ENCODE peak calls at places on chromosome 13, in nine cellular contexts. I is choroid plexus epithelial cell; F is RKO; S is naive B cell; W is Daoy; Z is CD4-positive, CD25-positive, alpha-beta regulatory T cell; U is NCI-H774; T is OCI-LY7; N is mesenchymal stem cell. D is an unnamed sample.

GRCh38 chr13:26075498-26075897 is 23.7 kb upstream of the SHISA2 start:
- DNase-seq in W (peak; percentile 13), Z (no peak), F (no peak), S (no peak), I (peak; percentile 30), T (no peak), U (no peak), N (no peak), D (peak; percentile 14)

GRCh38 chr13:73228546-73228945 is 169.7 kb downstream of the KLF5 start:
- DNase-seq in W (no peak), F (no peak), Z (no peak), I (peak; percentile 54), S (no peak), T (no peak), N (peak; percentile 23), U (no peak), D (peak; percentile 29)

GRCh38 chr13:27450921-27451461 is 627 bp upstream of the MTIF3 start:
- DNase-seq in U (no peak), Z (peak; percentile 22), I (peak; percentile 52), N (peak; percentile 76), T (peak; percentile 28), W (peak; percentile 9), S (no peak), F (peak; percentile 88), D (peak; percentile 33)

GRCh38 chr13:30143671-30144400 is 163.5 kb downstream of the KATNAL1 start:
- DNase-seq in Z (no peak), N (peak; percentile 88), I (peak; percentile 84), S (no peak), T (peak; percentile 40), F (no peak), W (peak; percentile 34), U (no peak), D (peak; percentile 65)

GRCh38 chr13:38180670-38181069 is 169.0 kb upstream of the UFM1 start:
- DNase-seq in N (peak; percentile 20), I (peak; percentile 9), F (no peak), Z (no peak), S (no peak), U (no peak), T (no peak), W (no peak), D (no peak)

GRCh38 chr13:113860579-113861432 is 3.1 kb downstream of the GAS6 start:
- DNase-seq in U (no peak), N (no peak), S (no peak), I (peak; percentile 39), W (no peak), Z (no peak), T (no peak), F (no peak), D (no peak)

GRCh38 chr13:68261105-68261504 is 1031.0 kb upstream of the PCDH9 start:
- DNase-seq in Z (no peak), I (no peak), S (no peak), N (no peak), T (no peak), F (no peak), U (no peak), W (no peak), D (no peak)

GRCh38 chr13:44758595-44759221 is 182.6 kb upstream of the TSC22D1 start:
- DNase-seq in W (peak; percentile 90), N (peak; percentile 91), T (no peak), U (peak; percentile 12), S (no peak), I (peak; percentile 92), F (peak; percentile 95), Z (no peak), D (peak; percentile 78)

GRCh38 chr13:50353651-50354415 is 338.6 kb downstream of the KCNRG start:
- DNase-seq in T (no peak), F (peak; percentile 76), S (no peak), I (peak; percentile 80), U (no peak), N (peak; percentile 85), Z (no peak), W (peak; percentile 48), D (peak; percentile 88)

GRCh38 chr13:100128373-100128772 is 39.5 kb downstream of the PCCA start:
- DNase-seq in U (no peak), F (peak; percentile 51), S (no peak), I (peak; percentile 50), N (peak; percentile 83), T (no peak), W (peak; percentile 61), Z (no peak), D (peak; percentile 46)

GRCh38 chr13:74466015-74466414 is 331.8 kb upstream of the KLF12 start:
- DNase-seq in W (no peak), F (no peak), S (no peak), N (no peak), U (no peak), T (no peak), I (no peak), Z (no peak), D (no peak)

GRCh38 chr13:107233541-107233940 is 665.6 kb upstream of the ARGLU1 start:
- DNase-seq in Z (no peak), S (no peak), T (no peak), W (no peak), F (no peak), N (no peak), U (no peak), I (no peak), D (no peak)

GRCh38 chr13:99018418-99019180 is 40.7 kb upstream of the DOCK9 start:
- DNase-seq in F (no peak), U (no peak), Z (no peak), N (peak; percentile 39), I (peak; percentile 86), S (no peak), W (no peak), T (no peak), D (peak; percentile 74)

GRCh38 chr13:104571161-104571889 is 1505.1 kb upstream of the SLC10A2 start:
- DNase-seq in W (peak; percentile 58), F (peak; percentile 84), U (peak; percentile 64), S (no peak), I (peak; percentile 91), Z (no peak), T (no peak), N (peak; percentile 83), D (peak; percentile 89)

GRCh38 chr13:87821512-87821911 is 150.3 kb downstream of the SLITRK5 start:
- DNase-seq in S (no peak), W (no peak), F (no peak), U (no peak), N (peak; percentile 16), I (no peak), Z (no peak), T (no peak), D (no peak)

GRCh38 chr13:28337196-28338045 is 157.5 kb downstream of the FLT1 start:
- DNase-seq in S (no peak), F (no peak), T (no peak), U (no peak), N (peak; percentile 77), W (peak; percentile 64), Z (no peak), I (peak; percentile 59), D (peak; percentile 73)

GRCh38 chr13:72585254-72585653 is 142.2 kb downstream of the MZT1 start:
- DNase-seq in F (no peak), S (no peak), T (no peak), I (peak; percentile 4), Z (no peak), U (no peak), N (no peak), W (no peak), D (no peak)

GRCh38 chr13:28659611-28659970 is 661 bp downstream of the POMP start:
- DNase-seq in T (no peak), N (peak; percentile 87), Z (no peak), I (peak; percentile 77), F (peak; percentile 65), S (no peak), W (peak; percentile 25), U (no peak), D (peak; percentile 42)

GRCh38 chr13:51534075-51534817 is 50.0 kb upstream of the WDFY2 start:
- DNase-seq in F (no peak), I (no peak), Z (no peak), T (no peak), N (no peak), S (peak; percentile 2), W (peak; percentile 26), U (no peak), D (peak; percentile 82)

GRCh38 chr13:27489456-27489855 is 39.1 kb upstream of the MTIF3 start:
- DNase-seq in U (no peak), S (no peak), I (no peak), Z (no peak), T (no peak), W (no peak), N (no peak), F (no peak), D (no peak)

GRCh38 chr13:107376393-107377085 is 808.6 kb upstream of the ARGLU1 start:
- DNase-seq in I (no peak), N (no peak), T (no peak), S (no peak), F (no peak), W (no peak), U (no peak), Z (no peak), D (no peak)

GRCh38 chr13:85230754-85231153 is 568.5 kb downstream of the SLITRK6 start:
- DNase-seq in Z (no peak), F (no peak), N (peak; percentile 52), U (no peak), W (no peak), S (no peak), I (peak; percentile 46), T (no peak), D (no peak)

GRCh38 chr13:20231839-20232555 is at the start of gene GJB6:
- DNase-seq in W (no peak), I (no peak), S (peak; percentile 14), T (no peak), N (no peak), U (no peak), Z (peak; percentile 43), F (no peak), D (no peak)

GRCh38 chr13:33717775-33718174 is 100.2 kb upstream of the RFC3 start:
- DNase-seq in U (no peak), W (no peak), Z (no peak), N (no peak), T (no peak), F (no peak), S (no peak), I (no peak), D (no peak)

GRCh38 chr13:98782654-98783053 is 30.2 kb upstream of the SLC15A1 start:
- DNase-seq in U (no peak), T (no peak), I (peak; percentile 75), W (no peak), N (peak; percentile 9), S (no peak), Z (no peak), F (no peak), D (peak; percentile 31)

GRCh38 chr13:75458696-75459422 is 23.1 kb downstream of the TBC1D4 start:
- DNase-seq in I (peak; percentile 42), S (no peak), N (no peak), Z (no peak), W (no peak), U (peak; percentile 36), T (no peak), F (no peak), D (no peak)

GRCh38 chr13:68176486-68176885 is 946.4 kb upstream of the PCDH9 start:
- DNase-seq in T (no peak), N (peak; percentile 76), S (no peak), F (peak; percentile 28), Z (no peak), U (no peak), W (no peak), I (peak; percentile 93), D (peak; percentile 75)

GRCh38 chr13:85798999-85799646 is at the start of gene SLITRK6:
- DNase-seq in W (peak; percentile 39), F (peak; percentile 74), N (peak; percentile 83), I (peak; percentile 85), T (no peak), S (no peak), U (peak; percentile 33), Z (no peak), D (peak; percentile 0)

D was measured in LHCN-M2.